ENCODE peak calls at places on chromosomes 11 and 22, in nine cellular contexts. B, X, A, R, H, U, O, W and D are unnamed samples.

GRCh38 chr11:102849319-102849718 is 5.9 kb upstream of the MMP3 start:
- DNase-seq in H (no peak), A (no peak), R (no peak), W (no peak), O (no peak), U (peak), X (no peak), B (no peak), D (no peak)

GRCh38 chr11:107818491-107818890 is 40.1 kb downstream of the SLC35F2 start:
- DNase-seq in U (no peak), A (no peak), X (no peak), B (no peak), W (no peak), R (no peak), O (no peak), H (no peak), D (no peak)

GRCh38 chr22:36465232-36466021 is 16.0 kb downstream of the TXN2 start:
- DNase-seq in H (peak), R (peak), B (no peak), W (no peak), U (peak), O (peak), A (no peak), X (no peak), D (peak)

GRCh38 chr11:129704831-129705230 is 110.8 kb upstream of the TMEM45B start:
- DNase-seq in O (no peak), W (no peak), X (no peak), B (no peak), H (no peak), A (no peak), U (no peak), R (no peak), D (no peak)

GRCh38 chr11:414333-414857 is 404 bp downstream of the SIGIRR start:
- DNase-seq in U (no peak), W (no peak), B (no peak), A (no peak), R (no peak), O (no peak), X (no peak), H (no peak), D (peak)

GRCh38 chr11:102367364-102367763 is 20.4 kb downstream of the BIRC2 start:
- DNase-seq in W (no peak), H (no peak), X (no peak), U (peak), A (no peak), R (no peak), O (no peak), B (no peak), D (no peak)

GRCh38 chr11:62129610-62130497 is 6.0 kb downstream of the INCENP start:
- DNase-seq in A (no peak), R (peak), U (no peak), H (no peak), B (no peak), X (no peak), W (no peak), O (no peak), D (no peak)

GRCh38 chr11:35917676-35918075 is 26.2 kb upstream of the LDLRAD3 start:
- DNase-seq in U (no peak), B (no peak), R (no peak), A (no peak), O (no peak), H (no peak), X (no peak), W (no peak), D (no peak)

GRCh38 chr22:23225337-23225723 is 45.0 kb downstream of the BCR start:
- DNase-seq in B (no peak), R (no peak), X (no peak), H (no peak), U (no peak), O (no peak), W (no peak), A (no peak), D (no peak)

GRCh38 chr11:110679323-110679980 is 32.8 kb downstream of the ARHGAP20 start:
- DNase-seq in B (no peak), H (no peak), R (no peak), A (no peak), X (no peak), O (no peak), W (no peak), U (peak), D (no peak)

GRCh38 chr11:22976146-22976545 is 115.9 kb upstream of the CCDC179 start:
- DNase-seq in A (no peak), B (no peak), R (peak), X (no peak), U (peak), O (no peak), W (no peak), H (no peak), D (no peak)

GRCh38 chr11:7851391-7851790 is 54.6 kb upstream of the OR5P2 start:
- DNase-seq in O (no peak), H (no peak), A (no peak), U (no peak), X (no peak), R (no peak), W (no peak), B (no peak), D (no peak)

GRCh38 chr22:25494774-25495173 is 69.7 kb upstream of the GRK3 start:
- DNase-seq in H (no peak), B (no peak), A (no peak), U (no peak), W (no peak), R (no peak), O (no peak), X (no peak), D (no peak)

GRCh38 chr22:50269573-50270301 is 443 bp downstream of the MAPK11 start:
- DNase-seq in A (peak), O (peak), W (no peak), R (no peak), X (peak), H (peak), B (no peak), U (peak), D (peak)

GRCh38 chr11:109853156-109853776 is 239.9 kb upstream of the ZC3H12C start:
- DNase-seq in O (no peak), B (no peak), R (no peak), A (peak), H (no peak), W (no peak), U (peak), X (peak), D (no peak)

GRCh38 chr11:72038491-72038890 is 39.8 kb downstream of the IL18BP start:
- DNase-seq in U (peak), W (no peak), H (peak), A (no peak), O (peak), B (no peak), R (no peak), X (peak), D (peak)

GRCh38 chr22:36733271-36733670 is 29.7 kb upstream of the CACNG2 start:
- DNase-seq in A (no peak), U (no peak), W (no peak), R (peak), O (no peak), X (no peak), H (no peak), B (no peak), D (no peak)